ENCODE peak calls at places on chromosomes 4 and X, in six cellular contexts. K is cardiac fibroblast, F is GM23248, Q is CMK, B is sigmoid colon, G is NCI-H187. V is an unnamed sample.

GRCh38 chrX:154317391-154318000 is 21.9 kb downstream of the TKTL1 start:
- DNase-seq in K (peak; percentile 33), F (peak; percentile 39), Q (no peak), B (no peak), G (no peak), V (no peak)

GRCh38 chrX:142601792-142602191 is 396.7 kb upstream of the MAGEC2 start:
- DNase-seq in K (no peak), F (no peak), Q (no peak), B (no peak), G (no peak), V (no peak)

GRCh38 chr4:68129793-68130192 is at the start of gene TMPRSS11F:
- DNase-seq in K (no peak), F (no peak), Q (peak; percentile 73), B (no peak), G (no peak), V (no peak)

GRCh38 chr4:144754562-144755410 is 108.8 kb downstream of the HHIP start:
- DNase-seq in K (peak; percentile 72), F (peak; percentile 57), Q (no peak), B (no peak), G (no peak), V (no peak)

GRCh38 chrX:103343105-103343504 is 13.1 kb downstream of the TCEAL7 start:
- DNase-seq in K (peak; percentile 66), F (peak; percentile 59), Q (no peak), B (no peak), G (no peak), V (no peak)

GRCh38 chr4:48985976-48986653 is at the start of gene CWH43:
- DNase-seq in K (no peak), F (no peak), Q (no peak), B (no peak), G (no peak), V (no peak)

GRCh38 chr4:138680251-138680650 is 335.3 kb upstream of the NOCT start:
- DNase-seq in K (peak; percentile 38), F (no peak), Q (no peak), B (no peak), G (no peak), V (no peak)

GRCh38 chrX:100964362-100964761 is 5.1 kb upstream of the ARL13A start:
- DNase-seq in K (no peak), F (no peak), Q (no peak), B (no peak), G (no peak), V (no peak)

GRCh38 chrX:80817002-80817401 is 7.3 kb upstream of the BRWD3 start:
- DNase-seq in K (peak; percentile 38), F (peak; percentile 21), Q (no peak), B (no peak), G (no peak), V (no peak)

GRCh38 chr4:113162089-113162488 is 112.6 kb downstream of the ANK2 start:
- DNase-seq in K (peak; percentile 54), F (peak; percentile 49), Q (no peak), B (no peak), G (no peak), V (no peak)

GRCh38 chr4:3491681-3492405 is 28.7 kb downstream of the DOK7 start:
- DNase-seq in K (peak; percentile 25), F (peak; percentile 67), Q (no peak), B (no peak), G (no peak), V (no peak)

GRCh38 chr4:175935016-175935661 is 123.1 kb upstream of the GPM6A start:
- DNase-seq in K (no peak), F (no peak), Q (no peak), B (no peak), G (no peak), V (no peak)

GRCh38 chr4:185201983-185202962 is 1.5 kb downstream of the CFAP97 start:
- DNase-seq in K (peak; percentile 58), F (peak; percentile 30), Q (peak; percentile 86), B (no peak), G (no peak), V (no peak)

V was measured in natural killer cell.